ENCODE peak calls at places on chromosome 13, in four cellular contexts. One of them, this sample, is unnamed.

GRCh38 chr13:79781829-79782540 is 301.0 kb downstream of the NDFIP2 start:
- DNase-seq in progenitor cell of endocrine pancreas: no peak
- DNase-seq in HFF-Myc: no peak
- DNase-seq in HFFc6: peak
- DNase-seq in this sample: no peak

GRCh38 chr13:101150998-101151397 is 265.3 kb downstream of the NALCN start:
- DNase-seq in HFF-Myc: no peak
- DNase-seq in progenitor cell of endocrine pancreas: no peak
- DNase-seq in HFFc6: peak
- DNase-seq in this sample: no peak

GRCh38 chr13:48653074-48654054 is at the start of gene CYSLTR2:
- DNase-seq in HFF-Myc: peak
- DNase-seq in progenitor cell of endocrine pancreas: no peak
- DNase-seq in HFFc6: peak
- DNase-seq in this sample: no peak

GRCh38 chr13:106882222-106882621 is 314.3 kb upstream of the ARGLU1 start:
- DNase-seq in progenitor cell of endocrine pancreas: no peak
- DNase-seq in HFFc6: no peak
- DNase-seq in HFF-Myc: no peak
- DNase-seq in this sample: no peak

GRCh38 chr13:51315658-51316057 is 23.8 kb upstream of the SERPINE3 start:
- DNase-seq in HFF-Myc: no peak
- DNase-seq in HFFc6: no peak
- DNase-seq in progenitor cell of endocrine pancreas: no peak
- DNase-seq in this sample: no peak

GRCh38 chr13:40666058-40666904 is at the start of gene FOXO1:
- DNase-seq in HFF-Myc: no peak
- DNase-seq in progenitor cell of endocrine pancreas: peak
- DNase-seq in HFFc6: peak
- DNase-seq in this sample: no peak

GRCh38 chr13:20431080-20431479 is 94.6 kb downstream of the CRYL1 start:
- DNase-seq in HFF-Myc: no peak
- DNase-seq in HFFc6: no peak
- DNase-seq in progenitor cell of endocrine pancreas: no peak
- DNase-seq in this sample: no peak

GRCh38 chr13:79405501-79405830 is 589 bp downstream of the RBM26 start:
- DNase-seq in HFFc6: no peak
- DNase-seq in HFF-Myc: no peak
- DNase-seq in progenitor cell of endocrine pancreas: no peak
- DNase-seq in this sample: no peak

GRCh38 chr13:109651854-109652253 is 134.5 kb downstream of the IRS2 start:
- DNase-seq in progenitor cell of endocrine pancreas: no peak
- DNase-seq in HFFc6: no peak
- DNase-seq in HFF-Myc: no peak
- DNase-seq in this sample: no peak

GRCh38 chr13:100130092-100130491 is 41.2 kb downstream of the PCCA start:
- DNase-seq in HFF-Myc: no peak
- DNase-seq in progenitor cell of endocrine pancreas: no peak
- DNase-seq in HFFc6: no peak
- DNase-seq in this sample: no peak

GRCh38 chr13:60453490-60453889 is 56.5 kb downstream of the TDRD3 start:
- DNase-seq in HFF-Myc: no peak
- DNase-seq in HFFc6: no peak
- DNase-seq in progenitor cell of endocrine pancreas: no peak
- DNase-seq in this sample: peak

GRCh38 chr13:106088094-106088493 is 447.4 kb downstream of the EFNB2 start:
- DNase-seq in progenitor cell of endocrine pancreas: no peak
- DNase-seq in HFFc6: no peak
- DNase-seq in HFF-Myc: no peak
- DNase-seq in this sample: peak

GRCh38 chr13:97880298-97880675 is 73.2 kb upstream of the IPO5 start:
- DNase-seq in HFF-Myc: no peak
- DNase-seq in HFFc6: no peak
- DNase-seq in progenitor cell of endocrine pancreas: no peak
- DNase-seq in this sample: no peak

GRCh38 chr13:44561352-44561751 is 14.8 kb downstream of the TSC22D1 start:
- DNase-seq in progenitor cell of endocrine pancreas: no peak
- DNase-seq in HFFc6: no peak
- DNase-seq in HFF-Myc: no peak
- DNase-seq in this sample: no peak

GRCh38 chr13:21719463-21719862 is 48.6 kb downstream of the FGF9 start:
- DNase-seq in progenitor cell of endocrine pancreas: no peak
- DNase-seq in HFFc6: no peak
- DNase-seq in HFF-Myc: no peak
- DNase-seq in this sample: no peak

GRCh38 chr13:33676045-33676699 is 141.8 kb upstream of the RFC3 start:
- DNase-seq in HFFc6: peak
- DNase-seq in HFF-Myc: no peak
- DNase-seq in progenitor cell of endocrine pancreas: no peak
- DNase-seq in this sample: peak

GRCh38 chr13:108026671-108027410 is 188.5 kb downstream of the LIG4 start:
- DNase-seq in HFFc6: no peak
- DNase-seq in progenitor cell of endocrine pancreas: no peak
- DNase-seq in HFF-Myc: no peak
- DNase-seq in this sample: no peak

GRCh38 chr13:45206340-45206739 is 5.5 kb upstream of the KCTD4 start:
- DNase-seq in HFF-Myc: peak
- DNase-seq in HFFc6: peak
- DNase-seq in progenitor cell of endocrine pancreas: no peak
- DNase-seq in this sample: peak

GRCh38 chr13:73945371-73945770 is 188.8 kb downstream of the KLF12 start:
- DNase-seq in HFF-Myc: no peak
- DNase-seq in progenitor cell of endocrine pancreas: no peak
- DNase-seq in HFFc6: no peak
- DNase-seq in this sample: no peak

GRCh38 chr13:112725346-112726017 is 35.6 kb downstream of the ATP11A start:
- DNase-seq in HFF-Myc: no peak
- DNase-seq in HFFc6: peak
- DNase-seq in progenitor cell of endocrine pancreas: no peak
- DNase-seq in this sample: no peak

GRCh38 chr13:43303040-43303729 is 279.8 kb downstream of the DNAJC15 start:
- DNase-seq in HFFc6: peak
- DNase-seq in HFF-Myc: peak
- DNase-seq in progenitor cell of endocrine pancreas: peak
- DNase-seq in this sample: no peak

GRCh38 chr13:80476953-80477352 is 136.0 kb upstream of the SPRY2 start:
- DNase-seq in progenitor cell of endocrine pancreas: no peak
- DNase-seq in HFFc6: no peak
- DNase-seq in HFF-Myc: no peak
- DNase-seq in this sample: no peak

GRCh38 chr13:114011226-114011625 is 37.4 kb upstream of the C13orf46 start:
- DNase-seq in progenitor cell of endocrine pancreas: no peak
- DNase-seq in HFFc6: no peak
- DNase-seq in HFF-Myc: no peak
- DNase-seq in this sample: no peak

GRCh38 chr13:99268822-99269221 is 10.6 kb upstream of the GPR18 start:
- DNase-seq in progenitor cell of endocrine pancreas: no peak
- DNase-seq in HFF-Myc: no peak
- DNase-seq in HFFc6: no peak
- DNase-seq in this sample: no peak

GRCh38 chr13:65921933-65922332 is 1308.2 kb downstream of the PCDH9 start:
- DNase-seq in HFFc6: no peak
- DNase-seq in progenitor cell of endocrine pancreas: no peak
- DNase-seq in HFF-Myc: no peak
- DNase-seq in this sample: no peak

GRCh38 chr13:34416833-34417425 is 525.1 kb upstream of the NBEA start:
- DNase-seq in progenitor cell of endocrine pancreas: no peak
- DNase-seq in HFF-Myc: peak
- DNase-seq in HFFc6: peak
- DNase-seq in this sample: peak

GRCh38 chr13:77521595-77522367 is 13.7 kb upstream of the SCEL start:
- DNase-seq in HFF-Myc: no peak
- DNase-seq in progenitor cell of endocrine pancreas: no peak
- DNase-seq in HFFc6: no peak
- DNase-seq in this sample: no peak

GRCh38 chr13:87259479-87260083 is 411.6 kb upstream of the SLITRK5 start:
- DNase-seq in HFF-Myc: no peak
- DNase-seq in progenitor cell of endocrine pancreas: no peak
- DNase-seq in HFFc6: no peak
- DNase-seq in this sample: no peak

GRCh38 chr13:27632648-27633047 is 11.0 kb downstream of the POLR1D start:
- DNase-seq in progenitor cell of endocrine pancreas: no peak
- DNase-seq in HFFc6: no peak
- DNase-seq in HFF-Myc: no peak
- DNase-seq in this sample: no peak

GRCh38 chr13:59144700-59145099 is 1019.0 kb downstream of the DIAPH3 start:
- DNase-seq in HFFc6: no peak
- DNase-seq in progenitor cell of endocrine pancreas: no peak
- DNase-seq in HFF-Myc: no peak
- DNase-seq in this sample: no peak

GRCh38 chr13:101465877-101466276 is 13.4 kb downstream of the ITGBL1 start:
- DNase-seq in progenitor cell of endocrine pancreas: no peak
- DNase-seq in HFF-Myc: no peak
- DNase-seq in HFFc6: peak
- DNase-seq in this sample: no peak

GRCh38 chr13:91785435-91786137 is 387.2 kb downstream of the GPC5 start:
- DNase-seq in HFFc6: no peak
- DNase-seq in HFF-Myc: no peak
- DNase-seq in progenitor cell of endocrine pancreas: no peak
- DNase-seq in this sample: no peak

GRCh38 chr13:110957181-110957884 is 42.5 kb upstream of the ANKRD10 start:
- DNase-seq in progenitor cell of endocrine pancreas: no peak
- DNase-seq in HFF-Myc: no peak
- DNase-seq in HFFc6: peak
- DNase-seq in this sample: no peak

GRCh38 chr13:112855859-112856258 is 113.2 kb upstream of the MCF2L start:
- DNase-seq in HFF-Myc: no peak
- DNase-seq in progenitor cell of endocrine pancreas: no peak
- DNase-seq in HFFc6: no peak
- DNase-seq in this sample: no peak

GRCh38 chr13:51245583-51245982 is 23.4 kb downstream of the FAM124A start:
- DNase-seq in HFF-Myc: no peak
- DNase-seq in progenitor cell of endocrine pancreas: no peak
- DNase-seq in HFFc6: no peak
- DNase-seq in this sample: no peak

GRCh38 chr13:75357576-75358295 is 124.2 kb downstream of the TBC1D4 start:
- DNase-seq in HFF-Myc: peak
- DNase-seq in HFFc6: peak
- DNase-seq in progenitor cell of endocrine pancreas: no peak
- DNase-seq in this sample: peak

GRCh38 chr13:72763411-72763810 is 18.3 kb downstream of the DIS3 start:
- DNase-seq in HFFc6: no peak
- DNase-seq in HFF-Myc: no peak
- DNase-seq in progenitor cell of endocrine pancreas: no peak
- DNase-seq in this sample: no peak

GRCh38 chr13:95957331-95957730 is 95.9 kb downstream of the UGGT2 start:
- DNase-seq in progenitor cell of endocrine pancreas: no peak
- DNase-seq in HFF-Myc: no peak
- DNase-seq in HFFc6: no peak
- DNase-seq in this sample: no peak
- TF ChIP-seq CTCF in progenitor cell of endocrine pancreas: no peak
- TF ChIP-seq CTCF in HFF-Myc: no peak
- TF ChIP-seq CTCF in HFFc6: no peak
- TF ChIP-seq CTCF in this sample: no peak

DNA sequence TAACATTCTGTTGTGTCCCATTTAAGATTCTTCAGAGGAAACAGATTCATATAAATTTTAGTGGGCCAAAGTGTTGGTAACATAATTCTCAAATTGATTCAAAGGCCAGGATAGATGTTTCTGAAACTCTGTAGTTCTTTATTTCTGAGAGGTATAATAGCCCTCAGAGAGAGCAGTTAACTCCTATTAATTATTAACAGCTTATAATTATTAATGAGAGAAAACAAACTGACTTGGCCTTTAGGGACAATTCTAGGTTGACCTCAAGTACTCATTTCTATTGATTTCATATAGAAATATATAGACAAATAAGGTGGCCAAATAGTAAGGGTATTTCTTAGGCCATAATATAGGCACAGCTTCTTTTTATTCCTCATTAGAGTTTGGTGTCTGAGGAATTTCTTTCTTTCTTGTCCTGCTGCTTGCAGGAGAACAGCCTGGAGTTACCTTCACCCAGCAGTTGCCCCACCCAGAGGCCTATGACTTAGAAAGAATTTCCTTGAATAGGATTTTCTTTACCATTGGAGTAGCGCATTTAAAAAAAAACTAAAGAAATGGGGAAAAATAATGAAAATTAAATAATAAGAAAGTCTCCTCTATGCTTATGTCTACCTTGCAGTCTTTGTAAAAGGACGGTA is 1430.1 kb upstream of the SPRY2 start:
- DNase-seq in HFFc6: no peak
- DNase-seq in progenitor cell of endocrine pancreas: no peak
- DNase-seq in HFF-Myc: no peak
- DNase-seq in this sample: peak
- TF ChIP-seq CTCF in HFFc6: no peak
- TF ChIP-seq CTCF in progenitor cell of endocrine pancreas: no peak
- TF ChIP-seq CTCF in HFF-Myc: no peak
- TF ChIP-seq CTCF in this sample: no peak

DNA sequence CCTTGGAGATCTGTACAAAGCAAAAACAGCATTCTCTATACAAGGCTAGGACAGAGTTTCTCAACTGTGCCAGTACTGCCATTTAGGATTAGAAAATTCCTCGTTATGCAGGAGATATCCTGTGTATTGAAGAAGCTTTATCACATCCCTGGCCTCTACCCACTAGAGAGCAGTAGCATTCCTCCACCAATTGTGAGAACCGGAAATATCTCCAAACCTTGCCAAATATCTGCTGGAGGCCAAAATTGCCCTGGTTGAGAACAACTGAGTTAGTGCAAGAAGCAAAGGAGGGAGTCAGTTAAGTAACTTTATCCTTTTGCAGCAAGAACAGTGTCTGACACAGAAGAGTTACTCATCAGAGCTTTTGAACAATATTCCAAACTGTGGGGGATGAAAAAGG is 16.2 kb upstream of the FREM2 start:
- DNase-seq in HFF-Myc: no peak
- DNase-seq in HFFc6: no peak
- DNase-seq in progenitor cell of endocrine pancreas: no peak
- DNase-seq in this sample: no peak
- TF ChIP-seq CTCF in HFF-Myc: no peak
- TF ChIP-seq CTCF in HFFc6: no peak
- TF ChIP-seq CTCF in progenitor cell of endocrine pancreas: no peak
- TF ChIP-seq CTCF in this sample: peak

GRCh38 chr13:52850396-52851152 is 2.1 kb upstream of the PCDH8 start:
- DNase-seq in progenitor cell of endocrine pancreas: peak
- DNase-seq in HFF-Myc: no peak
- DNase-seq in HFFc6: no peak
- DNase-seq in this sample: no peak
- TF ChIP-seq CTCF in progenitor cell of endocrine pancreas: peak
- TF ChIP-seq CTCF in HFF-Myc: peak
- TF ChIP-seq CTCF in HFFc6: peak
- TF ChIP-seq CTCF in this sample: no peak

GRCh38 chr13:26449063-26449848 is 108.2 kb upstream of the WASF3 start:
- DNase-seq in progenitor cell of endocrine pancreas: no peak
- DNase-seq in HFF-Myc: no peak
- DNase-seq in HFFc6: peak
- DNase-seq in this sample: no peak
- TF ChIP-seq CTCF in progenitor cell of endocrine pancreas: no peak
- TF ChIP-seq CTCF in HFF-Myc: no peak
- TF ChIP-seq CTCF in HFFc6: no peak
- TF ChIP-seq CTCF in this sample: no peak

GRCh38 chr13:94416454-94417080 is 62.9 kb downstream of the DCT start:
- DNase-seq in HFF-Myc: no peak
- DNase-seq in progenitor cell of endocrine pancreas: peak
- DNase-seq in HFFc6: no peak
- DNase-seq in this sample: no peak
- TF ChIP-seq CTCF in HFF-Myc: peak
- TF ChIP-seq CTCF in progenitor cell of endocrine pancreas: peak
- TF ChIP-seq CTCF in HFFc6: peak
- TF ChIP-seq CTCF in this sample: peak